ENCODE peak calls at places on chromosomes 4 and X, in seven cellular contexts. I, K, O, L, P, E and X are unnamed samples.

GRCh38 chr4:117575850-117576249 is 458.4 kb upstream of the NDST3 start:
- DNase-seq in O (no peak), E (no peak), P (no peak), K (no peak), I (no peak), L (no peak), X (no peak)

GRCh38 chrX:155112171-155112570 is 40.9 kb downstream of the BRCC3 start:
- DNase-seq in I (no peak), K (no peak), O (no peak), E (no peak), P (no peak), L (no peak), X (no peak)

GRCh38 chr4:117134386-117134785 is 49.0 kb upstream of the TRAM1L1 start:
- DNase-seq in L (no peak), O (no peak), K (peak), E (peak), I (peak), P (no peak), X (no peak)

GRCh38 chrX:49878128-49878833 is 1.0 kb upstream of the USP27X start:
- DNase-seq in I (no peak), E (no peak), K (no peak), P (no peak), L (no peak), O (no peak), X (no peak)

GRCh38 chr4:138398297-138398696 is 156.1 kb upstream of the SLC7A11 start:
- DNase-seq in O (no peak), E (no peak), I (no peak), P (no peak), L (no peak), K (no peak), X (no peak)

GRCh38 chr4:134935320-134935719 is 733.7 kb upstream of the PABPC4L start:
- DNase-seq in K (no peak), P (no peak), L (peak), O (no peak), I (no peak), E (peak), X (no peak)

GRCh38 chr4:38667005-38667771 is 3.2 kb downstream of the KLF3 start:
- DNase-seq in O (peak), L (peak), P (no peak), K (peak), I (peak), E (peak), X (peak)

GRCh38 chr4:42395595-42395994 is 1.7 kb upstream of the SHISA3 start:
- DNase-seq in E (no peak), K (no peak), P (no peak), O (no peak), I (no peak), L (no peak), X (no peak)

GRCh38 chr4:48603366-48604003 is 113.4 kb downstream of the ZAR1 start:
- DNase-seq in E (peak), I (peak), O (no peak), K (no peak), L (no peak), P (no peak), X (no peak)

GRCh38 chr4:77149789-77150188 is 7.2 kb upstream of the CCNG2 start:
- DNase-seq in I (no peak), P (no peak), O (no peak), E (no peak), K (no peak), L (no peak), X (no peak)

GRCh38 chr4:74331252-74331651 is 23.0 kb downstream of the EPGN start:
- DNase-seq in K (no peak), E (no peak), I (no peak), P (no peak), L (no peak), O (no peak), X (no peak)

GRCh38 chrX:4110964-4111363 is 397.5 kb upstream of the PRKX start:
- DNase-seq in O (no peak), L (no peak), I (no peak), P (no peak), K (no peak), E (no peak), X (no peak)

GRCh38 chr4:150569384-150569987 is 12.5 kb upstream of the MAB21L2 start:
- DNase-seq in K (peak), O (no peak), E (no peak), L (no peak), P (no peak), I (peak), X (peak)

GRCh38 chrX:119942831-119943184 is 743 bp downstream of the NKAP start:
- DNase-seq in I (no peak), E (no peak), L (peak), O (no peak), P (no peak), K (no peak), X (no peak)

GRCh38 chr4:52107745-52108144 is 56.6 kb downstream of the SPATA18 start:
- DNase-seq in K (peak), E (no peak), L (peak), I (peak), P (no peak), O (no peak), X (no peak)

GRCh38 chr4:65559270-65559669 is 111.0 kb downstream of the EPHA5 start:
- DNase-seq in I (no peak), E (no peak), L (no peak), O (no peak), P (no peak), K (no peak), X (no peak)

GRCh38 chr4:62256469-62256868 is 1056.3 kb downstream of the ADGRL3 start:
- DNase-seq in K (no peak), L (no peak), E (no peak), O (no peak), I (no peak), P (no peak), X (no peak)

GRCh38 chr4:163697121-163697520 is 202.6 kb downstream of the TMA16 start:
- DNase-seq in I (no peak), P (no peak), E (no peak), O (no peak), L (no peak), K (peak), X (no peak)

GRCh38 chr4:102319594-102319993 is 25.7 kb downstream of the SLC39A8 start:
- DNase-seq in I (no peak), O (no peak), K (no peak), L (no peak), E (no peak), P (no peak), X (no peak)

GRCh38 chrX:100636321-100636991 is at the start of gene TSPAN6:
- DNase-seq in O (peak), K (peak), E (peak), L (no peak), I (peak), P (no peak), X (peak)

GRCh38 chr4:101994247-101994775 is 203.8 kb downstream of the BANK1 start:
- DNase-seq in L (no peak), P (no peak), K (no peak), O (no peak), I (no peak), E (no peak), X (no peak)

GRCh38 chr4:158870282-158871049 is 101.6 kb downstream of the FNIP2 start:
- DNase-seq in P (no peak), K (no peak), I (no peak), L (peak), E (no peak), O (no peak), X (no peak)

GRCh38 chr4:112910109-112910736 is 139.2 kb upstream of the ANK2 start:
- DNase-seq in L (no peak), I (peak), P (no peak), O (no peak), K (peak), E (peak), X (no peak)

GRCh38 chrX:25810202-25810601 is 327.9 kb upstream of the MAGEB18 start:
- DNase-seq in K (peak), L (no peak), I (peak), E (no peak), P (no peak), O (no peak), X (no peak)

GRCh38 chrX:124209792-124210576 is 122.5 kb upstream of the TEX13D start:
- DNase-seq in L (no peak), P (no peak), O (no peak), K (no peak), I (no peak), E (no peak), X (no peak)

GRCh38 chr4:60723796-60724195 is 476.3 kb upstream of the ADGRL3 start:
- DNase-seq in O (no peak), P (no peak), L (no peak), I (no peak), K (no peak), E (no peak), X (no peak)

GRCh38 chr4:102180080-102180479 is 165.2 kb downstream of the SLC39A8 start:
- DNase-seq in I (no peak), E (no peak), K (no peak), L (no peak), O (no peak), P (no peak), X (no peak)

GRCh38 chr4:45241976-45242375 is 515.6 kb upstream of the GNPDA2 start:
- DNase-seq in P (no peak), I (peak), L (no peak), K (peak), E (no peak), O (no peak), X (no peak)

GRCh38 chrX:39726810-39727209 is 370.9 kb downstream of the BCOR start:
- DNase-seq in O (no peak), L (no peak), I (peak), P (no peak), E (peak), K (peak), X (no peak)

GRCh38 chr4:55545133-55545532 is 1.6 kb downstream of the CLOCK start:
- DNase-seq in L (no peak), K (peak), P (no peak), I (peak), O (no peak), E (no peak), X (no peak)

GRCh38 chr4:107863850-107864371 is 39.2 kb downstream of the SGMS2 start:
- DNase-seq in P (no peak), I (peak), O (no peak), K (peak), E (peak), L (no peak), X (no peak)

GRCh38 chr4:41177016-41177415 is 37.3 kb downstream of the APBB2 start:
- DNase-seq in E (no peak), P (no peak), L (no peak), I (peak), K (peak), O (no peak), X (no peak)

GRCh38 chrX:69093960-69094935 is 71.0 kb downstream of the PJA1 start:
- DNase-seq in K (peak), L (peak), E (peak), I (peak), O (no peak), P (no peak), X (peak)

GRCh38 chrX:78140206-78140605 is 756 bp upstream of the TAF9B start:
- DNase-seq in P (no peak), I (no peak), K (no peak), O (no peak), E (no peak), L (no peak), X (no peak)

GRCh38 chrX:115940888-115941332 is 229.6 kb upstream of the AGTR2 start:
- DNase-seq in K (peak), L (peak), E (peak), O (no peak), I (no peak), P (no peak), X (peak)
- TF ChIP-seq CTCF in K (peak), L (peak), E (no peak), O (no peak), I (no peak), P (peak), X (peak)

GRCh38 chrX:2609431-2610238 is 81.5 kb upstream of the CD99 start:
- DNase-seq in E (peak), O (no peak), I (peak), P (no peak), L (peak), K (peak), X (no peak)

GRCh38 chrX:2620576-2620975 is 70.5 kb upstream of the CD99 start:
- DNase-seq in I (no peak), L (no peak), P (no peak), E (no peak), O (no peak), K (no peak), X (no peak)

GRCh38 chrX:2610246-2611170 is 80.6 kb upstream of the CD99 start:
- DNase-seq in E (no peak), I (peak), L (no peak), P (no peak), K (no peak), O (no peak), X (no peak)

DNA sequence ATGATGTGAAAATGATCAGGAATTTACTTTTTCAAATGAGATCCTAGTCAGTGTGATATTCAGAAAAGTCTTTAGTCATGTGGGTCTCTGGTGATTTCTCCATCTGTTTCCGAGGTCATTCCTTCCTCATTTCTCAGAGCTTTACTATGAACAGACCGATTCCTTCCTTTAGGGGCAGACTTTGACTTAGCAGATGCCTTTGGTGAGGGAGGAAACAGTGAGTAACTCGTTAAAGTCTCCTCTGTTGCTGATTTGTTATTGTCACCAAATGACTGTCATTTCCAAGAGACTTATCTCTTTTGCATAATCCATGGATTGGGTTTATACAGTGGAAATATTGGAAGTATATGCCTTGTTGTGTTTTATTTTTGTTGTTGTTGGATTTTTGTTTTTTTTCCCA is 76.2 kb upstream of the CD99 start:
- DNase-seq in P (no peak), E (no peak), O (peak), L (no peak), I (peak), K (peak), X (peak)
- TF ChIP-seq CTCF in P (peak), E (no peak), O (peak), L (no peak), I (peak), K (peak), X (peak)

DNA sequence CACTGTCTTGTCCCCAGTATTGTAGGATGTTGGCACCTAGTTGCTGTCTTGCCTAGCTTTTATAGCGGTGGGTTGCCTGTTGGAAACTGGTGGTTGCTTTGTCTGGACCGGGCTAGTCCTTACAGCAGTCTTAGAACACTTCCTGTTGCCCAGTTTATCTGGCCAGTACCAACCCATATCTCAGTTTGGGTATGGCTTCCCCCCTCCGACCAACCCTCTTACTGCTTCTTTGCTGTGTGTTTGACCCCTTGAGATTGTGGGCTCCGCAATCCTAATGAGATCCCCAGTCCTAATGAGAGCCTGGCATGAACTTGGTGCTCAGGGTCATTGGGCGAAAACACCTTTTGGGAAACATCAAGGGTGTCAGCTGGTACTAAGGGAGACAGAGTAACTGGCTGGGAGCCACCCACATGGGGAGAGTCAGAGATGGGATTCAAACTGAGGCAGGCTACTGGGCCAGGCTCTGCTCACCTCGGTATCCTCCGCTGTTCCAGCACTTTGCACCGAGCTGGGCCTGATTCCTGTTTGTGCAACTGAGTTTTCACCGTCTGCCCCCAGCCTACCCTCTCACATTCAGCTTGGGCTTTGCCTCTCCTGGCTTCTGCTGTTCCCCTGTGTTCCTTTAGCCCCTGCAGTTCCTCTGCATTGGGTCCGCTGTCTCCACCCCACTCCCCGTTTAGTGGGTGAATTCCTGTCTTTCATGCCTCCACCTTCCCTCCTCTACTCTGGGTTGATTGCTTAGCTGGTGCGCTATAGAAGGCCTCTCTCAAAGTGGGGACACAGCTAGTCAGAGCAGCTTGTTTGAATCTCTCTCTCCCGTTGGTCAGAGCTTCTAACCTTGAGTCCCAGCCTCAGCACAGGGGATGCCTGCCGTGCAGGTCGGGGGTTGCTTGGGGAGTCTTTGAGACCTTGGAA is 1.6 kb downstream of the TBC1D14 start:
- DNase-seq in E (no peak), P (no peak), L (peak), I (no peak), K (no peak), O (no peak), X (no peak)
- TF ChIP-seq CTCF in E (no peak), P (no peak), L (no peak), I (no peak), K (no peak), O (no peak), X (no peak)

GRCh38 chr4:32909722-32910121 is 2189.6 kb downstream of the PCDH7 start:
- DNase-seq in L (no peak), K (no peak), P (no peak), I (no peak), E (peak), O (no peak), X (no peak)
- TF ChIP-seq CTCF in L (no peak), K (no peak), P (no peak), I (no peak), E (no peak), O (no peak), X (peak)

DNA sequence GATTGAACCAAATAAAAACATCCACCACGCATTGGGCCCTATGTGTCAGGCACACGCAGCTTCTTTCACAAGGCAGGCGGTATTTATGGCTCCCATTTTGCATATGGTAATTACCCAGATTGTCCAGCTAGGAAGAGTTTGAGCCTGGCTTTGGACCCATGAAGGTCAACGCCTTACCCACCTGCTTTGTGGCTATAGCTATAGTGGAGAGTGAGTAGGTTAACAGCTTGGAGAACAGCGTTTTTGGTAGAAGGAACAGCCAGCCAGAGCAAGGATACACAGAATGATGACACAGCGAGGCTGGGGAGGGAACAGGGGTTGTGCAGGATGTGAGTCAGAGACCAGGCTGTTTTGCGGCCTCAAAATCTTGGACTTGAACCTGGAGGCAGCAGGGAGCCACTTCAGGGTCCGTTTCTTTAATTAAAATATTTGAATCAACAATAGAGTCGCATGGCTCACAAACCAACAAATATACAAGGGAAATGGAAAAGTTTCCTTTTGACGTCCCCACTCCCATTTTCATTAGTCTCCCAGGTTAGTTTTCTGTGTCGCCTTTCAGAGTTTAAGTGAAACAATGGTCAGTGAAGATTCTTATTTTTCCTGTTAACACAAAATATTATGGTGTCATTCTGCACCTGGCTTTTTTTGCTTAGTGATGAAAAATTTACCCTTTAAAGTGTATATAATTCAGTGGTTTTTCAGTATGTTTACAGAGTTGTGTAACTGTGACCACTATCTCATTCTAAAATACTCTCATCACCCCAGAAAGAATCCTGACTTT is 118.2 kb upstream of the STX18 start:
- DNase-seq in P (no peak), E (no peak), O (peak), K (peak), L (no peak), I (peak), X (peak)
- TF ChIP-seq CTCF in P (no peak), E (no peak), O (no peak), K (no peak), L (no peak), I (no peak), X (no peak)

GRCh38 chr4:16750216-16750615 is 148.2 kb downstream of the LDB2 start:
- DNase-seq in E (no peak), L (no peak), P (no peak), I (no peak), K (no peak), O (no peak), X (no peak)

GRCh38 chr4:16757080-16757521 is 141.3 kb downstream of the LDB2 start:
- DNase-seq in P (no peak), O (no peak), I (no peak), L (no peak), K (peak), E (no peak), X (no peak)

GRCh38 chr4:16754104-16754503 is 144.3 kb downstream of the LDB2 start:
- DNase-seq in O (no peak), E (no peak), K (no peak), L (no peak), P (no peak), I (no peak), X (no peak)

GRCh38 chr4:16750882-16751642 is 147.4 kb downstream of the LDB2 start:
- DNase-seq in E (no peak), O (no peak), P (no peak), I (no peak), K (no peak), L (no peak), X (no peak)

DNA sequence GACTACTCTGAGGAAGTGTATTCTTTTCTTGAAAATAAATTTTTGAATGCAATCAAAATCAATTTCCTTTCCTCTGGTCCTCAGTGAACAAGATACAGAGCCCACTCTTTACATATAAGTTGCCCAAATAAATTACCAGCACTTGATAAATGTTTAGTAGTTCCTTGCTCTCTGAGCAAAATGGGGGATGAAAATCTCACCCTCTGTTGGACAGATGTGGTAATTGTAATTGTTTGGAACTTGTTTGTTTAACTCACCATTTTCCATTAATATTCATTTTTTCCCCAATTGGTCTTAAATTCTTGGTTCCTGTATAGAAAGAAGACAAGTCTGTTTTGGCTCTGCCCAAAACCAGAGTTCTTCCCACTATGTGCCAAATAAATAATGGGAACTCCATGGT is 146.3 kb downstream of the LDB2 start:
- DNase-seq in K (peak), I (peak), E (no peak), L (no peak), P (no peak), O (no peak), X (no peak)
- TF ChIP-seq CTCF in K (peak), I (peak), E (no peak), L (peak), P (no peak), O (peak), X (peak)

DNA sequence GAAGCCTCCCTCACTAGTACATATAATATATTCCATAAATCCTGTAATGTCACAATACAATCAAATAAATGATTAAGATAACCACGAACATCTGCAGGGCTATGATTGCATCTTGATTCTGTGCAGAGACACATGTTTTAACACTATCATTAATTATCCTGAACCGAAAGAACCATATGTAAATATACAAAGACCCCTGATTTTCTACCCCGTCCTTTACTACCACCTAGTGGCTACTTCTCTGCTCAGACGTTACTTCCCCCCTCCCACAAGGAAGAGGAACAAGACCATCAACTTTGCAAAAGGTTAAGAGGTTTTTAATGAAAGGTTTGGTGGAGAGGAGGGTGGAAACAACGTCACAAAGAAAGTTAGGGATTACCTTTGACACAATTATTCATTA is 134.0 kb downstream of the COL4A6 start:
- DNase-seq in E (no peak), O (no peak), P (no peak), L (peak), I (peak), K (peak), X (no peak)
- TF ChIP-seq CTCF in E (no peak), O (no peak), P (no peak), L (peak), I (no peak), K (peak), X (peak)